ENCODE peak calls at places on chromosomes 4 and X, in four cellular contexts. D, I, H and L are unnamed samples.
A peak's percentile ranks its signal among the peaks of the same experiment; 100 is the strongest.

GRCh38 chr4:155402941-155403340 is 26.2 kb upstream of the MAP9 start:
- DNase-seq in I (no peak), D (peak; percentile 41), H (peak; percentile 7), L (no peak)

GRCh38 chr4:144501231-144501780 is 144.7 kb upstream of the HHIP start:
- DNase-seq in I (no peak), H (no peak), D (no peak), L (no peak)

GRCh38 chrX:48569958-48570357 is 4.3 kb upstream of the RBM3 start:
- DNase-seq in H (peak; percentile 55), D (no peak), I (no peak), L (no peak)

GRCh38 chrX:72105436-72105835 is 26.3 kb downstream of the RTL5 start:
- DNase-seq in D (no peak), H (no peak), I (no peak), L (no peak)

GRCh38 chr4:85928775-85929585 is 430.9 kb downstream of the MAPK10 start:
- DNase-seq in D (peak; percentile 44), H (peak; percentile 75), I (no peak), L (no peak)

GRCh38 chrX:41293269-41293668 is 40.7 kb upstream of the DDX3X start:
- DNase-seq in I (peak; percentile 6), D (no peak), H (no peak), L (no peak)

GRCh38 chr4:37890501-37891220 is at the start of gene TBC1D1:
- DNase-seq in D (peak; percentile 30), I (no peak), H (no peak), L (no peak)

GRCh38 chr4:151417164-151417571 is 8.2 kb downstream of the FHIP1A start:
- DNase-seq in H (no peak), D (no peak), I (no peak), L (peak; percentile 84)

GRCh38 chr4:159946983-159947645 is 844.2 kb downstream of the RAPGEF2 start:
- DNase-seq in I (peak; percentile 70), D (peak; percentile 80), H (peak; percentile 62), L (peak; percentile 28)

GRCh38 chr4:124070688-124071484 is 641.6 kb downstream of the ANKRD50 start:
- DNase-seq in I (no peak), D (no peak), H (no peak), L (no peak)

GRCh38 chrX:40646489-40647306 is 663 bp downstream of the CXorf38 start:
- DNase-seq in I (no peak), H (peak; percentile 27), D (peak; percentile 30), L (no peak)

DNA sequence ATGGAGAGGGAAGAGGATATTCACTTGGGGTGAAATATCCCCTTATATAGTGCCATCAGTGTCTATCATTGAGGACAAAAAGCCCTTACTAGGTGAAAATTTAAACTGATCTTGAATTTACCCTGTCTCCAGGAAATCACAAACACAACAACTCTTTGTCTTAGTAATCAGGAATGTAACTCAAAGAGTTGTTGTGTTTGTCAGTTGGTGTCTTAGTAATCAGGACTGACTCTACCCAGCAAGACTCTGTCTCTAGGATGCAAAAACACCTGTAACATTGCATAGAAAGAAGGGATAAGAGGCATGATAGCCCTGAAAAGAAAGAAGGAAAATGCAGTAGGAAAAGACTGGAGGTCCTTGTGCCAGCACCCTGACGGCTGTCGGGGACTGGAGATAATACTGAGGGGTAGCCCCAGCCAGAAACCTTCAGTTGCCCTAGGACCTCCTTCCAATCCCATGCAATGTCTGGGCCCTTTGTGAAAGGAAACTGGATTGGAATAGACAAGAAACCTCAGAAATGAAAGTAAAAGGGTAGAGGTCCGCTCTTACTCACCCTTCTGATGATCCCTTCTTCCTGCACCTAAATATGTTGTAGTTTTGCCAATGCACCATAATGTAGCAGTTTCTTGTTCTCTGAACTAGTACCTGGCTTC is 45.3 kb downstream of the HMGB2 start:
- DNase-seq in D (no peak), H (no peak), I (no peak), L (no peak)
- H3K4me3 ChIP-seq in D (peak overlapping the region; percentile 12), H (peak overlapping the region; percentile 25), I (no peak overlapping the region), L (no peak overlapping the region)

DNA sequence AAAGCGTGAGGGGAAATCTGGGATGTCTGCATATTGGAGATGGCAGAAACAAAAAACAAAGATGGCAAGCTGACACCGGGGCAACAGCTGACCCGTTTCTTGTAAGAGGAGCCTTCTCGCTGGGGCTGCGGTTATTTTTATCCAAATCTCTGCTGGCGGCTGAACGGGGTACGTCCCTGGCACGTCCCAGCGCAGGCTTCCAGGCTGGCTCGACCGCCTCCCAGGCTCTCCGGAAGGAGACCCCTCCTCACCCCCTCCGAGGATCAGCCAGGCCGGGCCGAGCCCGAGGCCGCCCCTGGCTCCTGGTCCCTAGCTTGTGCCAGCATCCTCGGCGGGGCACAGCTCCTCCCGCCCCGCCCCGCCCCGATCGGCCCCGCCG is 380 bp downstream of the SGCB start:
- DNase-seq in H (peak; percentile 47), I (no peak), D (no peak), L (no peak)
- TF ChIP-seq EZH2 in H (no peak), I (no peak), D (no peak), L (no peak)

DNA sequence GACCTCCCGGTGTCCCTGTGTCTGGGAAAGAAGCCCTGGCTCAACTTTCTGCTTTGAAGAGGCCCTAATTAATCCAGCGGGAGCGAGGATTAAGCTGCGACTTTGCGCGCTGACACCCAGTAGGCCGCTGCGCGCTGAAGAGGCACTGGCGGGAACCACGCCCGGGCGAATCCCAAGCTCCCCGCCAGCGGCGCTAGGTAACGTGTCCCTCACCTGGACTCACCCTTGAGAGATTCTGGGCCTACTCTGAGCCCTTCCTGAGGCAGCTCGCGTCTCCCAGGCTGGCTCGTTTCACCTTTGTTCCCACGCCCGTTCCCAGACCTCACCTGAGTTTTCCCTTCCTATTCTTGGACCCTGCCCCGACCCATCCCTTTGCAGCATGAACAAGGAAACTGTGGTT is 616 bp upstream of the KLHL34 start:
- DNase-seq in D (no peak), H (no peak), I (no peak), L (no peak)
- H3K4me3 ChIP-seq in D (no peak overlapping the region), H (no peak overlapping the region), I (no peak overlapping the region), L (no peak overlapping the region)

GRCh38 chr4:146632770-146633470 is 5.8 kb upstream of the POU4F2 start:
- DNase-seq in H (no peak), D (no peak), I (no peak), L (no peak)
- TF ChIP-seq EZH2 in H (no peak), D (peak; percentile 48), I (no peak), L (peak; percentile 63)

DNA sequence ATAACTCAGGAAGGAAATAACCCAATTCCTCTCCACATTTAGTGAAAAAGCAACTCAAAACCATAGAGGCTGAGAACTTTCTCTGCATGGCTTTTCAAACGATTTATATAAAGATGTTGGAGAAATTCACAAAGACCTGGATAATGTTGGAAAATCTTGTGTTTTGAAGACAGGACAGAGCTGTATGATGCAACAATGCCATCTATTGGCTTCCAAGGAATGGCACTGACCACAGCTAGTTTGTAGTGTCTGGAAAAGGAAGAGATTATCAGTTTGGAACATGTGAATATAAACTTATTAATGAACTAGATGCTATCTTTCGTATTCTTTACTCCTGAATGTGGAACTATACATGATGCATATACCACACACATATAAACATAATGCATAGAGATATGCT is 503.6 kb downstream of the IL1RAPL1 start:
- DNase-seq in H (peak; percentile 19), I (no peak), D (peak; percentile 16), L (no peak)
- H3K4me3 ChIP-seq in H (no peak overlapping the region), I (no peak overlapping the region), D (no peak overlapping the region), L (no peak overlapping the region)

GRCh38 chr4:13533670-13534343 is 10.5 kb downstream of the NKX3-2 start:
- DNase-seq in I (no peak), H (no peak), D (no peak), L (no peak)
- TF ChIP-seq EZH2 in I (no peak), H (no peak), D (no peak), L (peak; percentile 71)

DNA sequence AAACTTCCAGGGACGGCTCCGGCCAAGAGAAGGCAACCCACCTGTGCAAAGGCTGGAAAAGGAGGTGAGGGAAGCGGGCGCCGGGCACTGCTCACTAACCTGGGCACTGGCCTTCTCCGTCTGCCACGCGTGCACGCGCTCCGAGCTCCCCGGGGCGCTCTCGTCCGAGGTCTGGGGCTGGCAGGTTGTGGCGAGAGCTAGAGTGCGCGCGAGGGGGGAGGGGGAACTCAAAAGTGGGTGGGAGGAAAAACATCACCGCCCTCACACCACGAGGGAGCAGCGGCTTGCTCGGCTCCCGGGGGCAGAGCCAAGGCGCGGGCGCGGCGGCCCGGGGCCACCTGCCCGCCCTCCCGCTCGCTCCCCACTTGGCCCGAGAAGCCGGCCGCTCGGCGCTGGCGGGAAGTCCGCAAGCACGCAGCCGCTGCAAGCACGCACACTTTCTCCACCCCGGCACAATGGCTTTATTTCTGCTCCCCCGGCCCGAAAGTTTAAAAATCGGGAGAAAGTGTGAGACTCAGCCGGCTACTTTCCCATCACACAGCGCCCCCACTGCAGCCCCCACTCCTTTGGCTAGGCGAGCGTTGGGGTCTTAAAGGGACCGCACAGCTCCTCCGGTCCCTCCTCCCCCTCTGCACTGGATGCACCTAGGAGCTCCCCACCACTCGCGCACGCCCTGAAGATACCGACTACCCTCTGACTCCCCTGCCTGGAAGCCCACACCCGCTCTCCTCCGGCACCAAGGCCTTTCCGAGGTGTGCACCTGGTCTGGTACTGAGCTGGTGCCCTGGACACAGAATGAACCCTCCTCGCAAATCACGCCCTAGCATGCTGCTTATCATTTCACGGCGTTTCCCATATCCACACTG is at the start of gene CHRDL1:
- DNase-seq in D (peak; percentile 31), H (peak; percentile 45), I (no peak), L (no peak)
- H3K4me3 ChIP-seq in D (peak within 1 kb of the TSS; percentile 16), H (peak within 1 kb of the TSS; percentile 48), I (no peak within 1 kb of the TSS), L (no peak within 1 kb of the TSS)

DNA sequence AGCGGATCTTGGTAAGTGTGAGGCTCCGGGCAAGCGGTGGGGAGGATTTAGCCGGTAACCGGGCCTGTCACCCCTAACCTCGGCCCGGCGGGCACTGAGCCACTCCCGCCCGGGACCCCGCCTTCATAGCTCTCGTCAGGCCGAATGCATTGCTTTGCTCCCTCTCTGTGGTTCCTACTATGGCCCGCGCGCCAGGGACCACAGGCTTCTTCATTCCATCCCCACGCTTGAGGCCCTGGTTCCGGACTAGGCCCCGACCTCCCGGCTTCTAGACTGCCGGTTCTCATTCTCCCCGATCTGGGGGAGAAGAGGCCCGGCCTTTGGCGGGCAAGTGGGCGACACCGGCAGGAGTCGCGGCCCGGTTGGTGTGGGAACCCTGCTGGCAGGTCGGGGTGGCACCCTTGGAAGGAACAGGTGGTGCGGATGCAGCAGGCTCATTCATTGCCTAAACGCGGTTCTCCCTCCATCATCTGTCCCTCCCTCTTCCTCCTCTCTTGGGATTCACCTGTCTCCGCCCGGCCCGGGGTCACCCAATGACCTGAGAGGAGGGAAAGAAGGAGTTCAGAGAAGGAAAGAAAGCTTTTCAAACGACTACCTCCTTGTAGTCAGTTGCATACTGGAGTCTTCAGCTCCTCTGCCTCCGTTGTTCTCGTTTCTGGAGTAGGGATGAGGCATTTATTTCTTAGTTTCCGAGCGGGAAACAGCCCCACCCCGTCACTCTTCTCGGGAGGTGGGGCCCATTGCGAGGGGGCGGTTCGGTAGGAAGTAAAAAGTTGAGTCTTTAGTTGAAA is at the start of gene NDUFC1:
- DNase-seq in H (peak; percentile 43), I (no peak), D (peak; percentile 70), L (no peak)
- TF ChIP-seq EZH2 in H (no peak), I (no peak), D (no peak), L (no peak)

GRCh38 chrX:6225307-6226052 is 3.2 kb downstream of the NLGN4X start:
- DNase-seq in I (no peak), D (no peak), H (peak; percentile 13), L (no peak)
- H3K4me3 ChIP-seq in I (no peak overlapping the region), D (peak overlapping the region; percentile 49), H (no peak overlapping the region), L (no peak overlapping the region)

GRCh38 chr4:110616162-110617062 is 6.5 kb downstream of the PITX2 start:
- DNase-seq in H (no peak), I (no peak), D (no peak), L (no peak)
- TF ChIP-seq EZH2 in H (peak; percentile 57), I (no peak), D (no peak), L (peak; percentile 58)